ENCODE peak calls at places on chromosome 16, in four cellular contexts. H is NCI-H510A treated with DMSO at 0.1 percent for 48 hours; A is effector memory CD4-positive, alpha-beta T cell; K is fibroblast of lung. O is an unnamed sample.
A peak's percentile ranks its signal among the peaks of the same experiment; 100 is the strongest.

GRCh38 chr16:4314532-4315184 is 1.2 kb upstream of the GLIS2 start:
- DNase-seq in H (no peak), A (no peak), K (peak; percentile 69), O (no peak)

GRCh38 chr16:59320657-59321056 is 586.5 kb upstream of the GOT2 start:
- DNase-seq in K (no peak), H (no peak), A (no peak), O (no peak)

GRCh38 chr16:67936124-67936875 is at the start of gene PSMB10:
- DNase-seq in H (no peak), K (peak; percentile 64), A (no peak), O (peak; percentile 79)

GRCh38 chr16:57791156-57791902 is 11.0 kb downstream of the KIFC3 start:
- DNase-seq in K (no peak), A (no peak), H (no peak), O (no peak)

GRCh38 chr16:23232806-23233205 is 50.3 kb downstream of the SCNN1G start:
- DNase-seq in H (peak; percentile 23), K (no peak), A (no peak), O (no peak)

GRCh38 chr16:82344157-82344556 is 174.1 kb upstream of the MPHOSPH6 start:
- DNase-seq in A (no peak), H (peak; percentile 5), K (no peak), O (no peak)

GRCh38 chr16:89096768-89097527 is 3.3 kb downstream of the ACSF3 start:
- DNase-seq in A (peak; percentile 11), K (no peak), H (no peak), O (no peak)

GRCh38 chr16:83308414-83308813 is 499.4 kb upstream of the HSBP1 start:
- DNase-seq in K (peak; percentile 8), A (no peak), H (no peak), O (no peak)

GRCh38 chr16:72590179-72590937 is 418.4 kb upstream of the PMFBP1 start:
- DNase-seq in K (peak; percentile 29), H (no peak), A (no peak), O (no peak)

GRCh38 chr16:65779196-65779595 is 587.3 kb upstream of the CDH5 start:
- DNase-seq in A (no peak), H (no peak), K (no peak), O (no peak)

GRCh38 chr16:82899731-82900454 is 273.1 kb downstream of the CDH13 start:
- DNase-seq in A (no peak), H (no peak), K (peak; percentile 66), O (no peak)

GRCh38 chr16:15778999-15779614 is 77.7 kb downstream of the MYH11 start:
- DNase-seq in H (no peak), A (no peak), K (no peak), O (no peak)

GRCh38 chr16:85924675-85925074 is 25.7 kb downstream of the IRF8 start:
- DNase-seq in K (peak; percentile 47), A (no peak), H (no peak), O (peak; percentile 25)

GRCh38 chr16:82586130-82586529 is 40.6 kb upstream of the CDH13 start:
- DNase-seq in A (no peak), K (no peak), H (no peak), O (no peak)

GRCh38 chr16:28596840-28597691 is at the start of gene SULT1A2:
- DNase-seq in A (no peak), K (peak; percentile 18), H (no peak), O (no peak)

GRCh38 chr16:67393111-67393789 is at the start of gene TPPP3:
- DNase-seq in H (peak; percentile 39), K (peak; percentile 71), A (no peak), O (peak; percentile 95)

GRCh38 chr16:53888222-53888621 is 184.3 kb downstream of the FTO start:
- DNase-seq in A (no peak), K (no peak), H (no peak), O (no peak)

GRCh38 chr16:56244612-56245011 is 53.3 kb downstream of the GNAO1 start:
- DNase-seq in K (no peak), H (no peak), A (no peak), O (no peak)

GRCh38 chr16:12426122-12426521 is 377.6 kb downstream of the CPPED1 start:
- DNase-seq in H (no peak), A (no peak), K (peak; percentile 48), O (no peak)

GRCh38 chr16:11073407-11073806 is 129.0 kb downstream of the CLEC16A start:
- DNase-seq in A (no peak), K (no peak), H (no peak), O (no peak)

GRCh38 chr16:89370601-89371000 is 119.8 kb downstream of the ANKRD11 start:
- DNase-seq in A (no peak), H (no peak), K (no peak), O (no peak)

GRCh38 chr16:55009581-55009980 is 78.9 kb downstream of the IRX5 start:
- DNase-seq in A (no peak), K (no peak), H (no peak), O (no peak)

GRCh38 chr16:6160303-6160702 is 1062.7 kb upstream of the EEF2KMT start:
- DNase-seq in K (peak; percentile 58), H (no peak), A (no peak), O (no peak)

GRCh38 chr16:21157632-21158031 is 842 bp upstream of the LDAF1 start:
- DNase-seq in K (no peak), H (no peak), A (no peak), O (no peak)

GRCh38 chr16:23369416-23369815 is 67.3 kb downstream of the SCNN1B start:
- DNase-seq in H (no peak), K (no peak), A (no peak), O (no peak)

GRCh38 chr16:4477966-4478365 is 1.8 kb downstream of the HMOX2 start:
- DNase-seq in A (no peak), H (no peak), K (peak; percentile 75), O (no peak)

GRCh38 chr16:1181715-1182671 is 29.1 kb downstream of the CACNA1H start:
- DNase-seq in H (no peak), A (no peak), K (peak; percentile 92), O (peak; percentile 88)

GRCh38 chr16:57972285-57972684 is 1.4 kb upstream of the CNGB1 start:
- DNase-seq in K (no peak), H (no peak), A (no peak), O (no peak)

GRCh38 chr16:53865492-53865863 is 161.5 kb downstream of the FTO start:
- DNase-seq in K (peak; percentile 72), H (no peak), A (no peak), O (no peak)

GRCh38 chr16:4293822-4294457 is 21.1 kb upstream of the TFAP4 start:
- DNase-seq in K (peak; percentile 87), H (peak; percentile 73), A (no peak), O (peak; percentile 79)

GRCh38 chr16:57906385-57907316 is 64.3 kb downstream of the CNGB1 start:
- DNase-seq in K (peak; percentile 23), A (no peak), H (no peak), O (no peak)

GRCh38 chr16:12569061-12569460 is 234.6 kb downstream of the CPPED1 start:
- DNase-seq in K (no peak), H (no peak), A (no peak), O (no peak)

GRCh38 chr16:46730801-46731690 is 17.1 kb downstream of the MYLK3 start:
- DNase-seq in A (no peak), H (no peak), K (no peak), O (no peak)